ENCODE peak calls at places on chromosome 22, in seven cellular contexts. F, V, I, G, N, E and Z are unnamed samples.

GRCh38 chr22:19554834-19555404 is 30.7 kb upstream of the CLDN5 start:
- DNase-seq in F (peak; percentile 35), V (peak; percentile 75), I (no peak), G (no peak), N (peak; percentile 36), E (peak; percentile 24), Z (peak; percentile 22)

GRCh38 chr22:49992921-49993648 is 19.5 kb downstream of the IL17REL start:
- DNase-seq in F (peak; percentile 43), V (peak; percentile 77), I (peak; percentile 2), G (peak; percentile 84), N (peak; percentile 67), E (no peak), Z (peak; percentile 62)

GRCh38 chr22:39545310-39546063 is 12.9 kb upstream of the RPS19BP1 start:
- DNase-seq in F (no peak), V (peak; percentile 88), I (no peak), G (peak; percentile 69), N (peak; percentile 70), E (peak; percentile 16), Z (no peak)

GRCh38 chr22:33515733-33516297 is 404.5 kb downstream of the LARGE1 start:
- DNase-seq in F (no peak), V (no peak), I (no peak), G (no peak), N (peak; percentile 45), E (no peak), Z (no peak)

GRCh38 chr22:25898707-25899365 is 156.8 kb downstream of the MYO18B start:
- DNase-seq in F (no peak), V (peak; percentile 64), I (no peak), G (no peak), N (no peak), E (no peak), Z (no peak)

GRCh38 chr22:49380095-49380827 is 447.4 kb downstream of the BRD1 start:
- DNase-seq in F (no peak), V (no peak), I (no peak), G (no peak), N (no peak), E (no peak), Z (no peak)

GRCh38 chr22:49656291-49656851 is 171.3 kb downstream of the BRD1 start:
- DNase-seq in F (no peak), V (no peak), I (no peak), G (no peak), N (no peak), E (no peak), Z (no peak)

GRCh38 chr22:34414467-34415440 is 494.5 kb upstream of the LARGE1 start:
- DNase-seq in F (no peak), V (peak; percentile 95), I (no peak), G (no peak), N (peak; percentile 37), E (peak; percentile 1), Z (peak; percentile 12)

GRCh38 chr22:32286290-32286840 is 31.2 kb upstream of the SLC5A4 start:
- DNase-seq in F (no peak), V (no peak), I (no peak), G (no peak), N (no peak), E (no peak), Z (no peak)

GRCh38 chr22:26264162-26264561 is 94.9 kb downstream of the SEZ6L start:
- DNase-seq in F (no peak), V (no peak), I (no peak), G (no peak), N (no peak), E (no peak), Z (no peak)

GRCh38 chr22:45478108-45478771 is 24.4 kb upstream of the FBLN1 start:
- DNase-seq in F (peak; percentile 96), V (no peak), I (no peak), G (no peak), N (no peak), E (peak; percentile 20), Z (peak; percentile 67)

GRCh38 chr22:18085188-18085587 is 7.4 kb downstream of the PEX26 start:
- DNase-seq in F (peak; percentile 34), V (no peak), I (no peak), G (no peak), N (no peak), E (no peak), Z (no peak)

GRCh38 chr22:23670378-23671295 is 20.2 kb upstream of the RGL4 start:
- DNase-seq in F (no peak), V (no peak), I (no peak), G (no peak), N (no peak), E (no peak), Z (no peak)

GRCh38 chr22:24696551-24697001 is 77.9 kb downstream of the PIWIL3 start:
- DNase-seq in F (no peak), V (no peak), I (no peak), G (no peak), N (no peak), E (no peak), Z (no peak)

DNA sequence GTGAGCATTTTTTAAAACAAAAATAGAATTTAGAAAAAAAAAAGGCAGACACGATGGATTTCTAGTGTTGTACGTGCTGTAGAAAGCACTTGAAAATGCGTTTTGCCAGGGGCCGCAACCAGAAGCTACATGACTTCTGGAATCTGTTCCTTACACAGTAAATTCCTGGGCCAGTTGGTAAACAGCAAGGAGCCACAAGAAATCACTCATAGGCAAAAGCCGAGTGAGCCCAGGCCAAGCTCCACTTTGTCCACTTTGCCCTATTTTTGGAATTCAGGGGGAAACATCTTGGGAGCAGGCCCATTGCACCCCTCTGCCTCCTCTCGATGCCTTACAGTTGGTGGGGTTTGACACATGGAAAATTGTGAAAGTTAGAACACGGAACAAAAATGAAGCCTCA is 4.1 kb upstream of the CELSR1 start:
- DNase-seq in F (no peak), V (no peak), I (no peak), G (peak; percentile 5), N (no peak), E (no peak), Z (no peak)
- H3K27ac ChIP-seq in F (no peak overlapping the region), V (no peak overlapping the region), I (no peak overlapping the region), G (no peak overlapping the region), N (no peak overlapping the region), E (peak overlapping the region; percentile 95), Z (no peak overlapping the region)

DNA sequence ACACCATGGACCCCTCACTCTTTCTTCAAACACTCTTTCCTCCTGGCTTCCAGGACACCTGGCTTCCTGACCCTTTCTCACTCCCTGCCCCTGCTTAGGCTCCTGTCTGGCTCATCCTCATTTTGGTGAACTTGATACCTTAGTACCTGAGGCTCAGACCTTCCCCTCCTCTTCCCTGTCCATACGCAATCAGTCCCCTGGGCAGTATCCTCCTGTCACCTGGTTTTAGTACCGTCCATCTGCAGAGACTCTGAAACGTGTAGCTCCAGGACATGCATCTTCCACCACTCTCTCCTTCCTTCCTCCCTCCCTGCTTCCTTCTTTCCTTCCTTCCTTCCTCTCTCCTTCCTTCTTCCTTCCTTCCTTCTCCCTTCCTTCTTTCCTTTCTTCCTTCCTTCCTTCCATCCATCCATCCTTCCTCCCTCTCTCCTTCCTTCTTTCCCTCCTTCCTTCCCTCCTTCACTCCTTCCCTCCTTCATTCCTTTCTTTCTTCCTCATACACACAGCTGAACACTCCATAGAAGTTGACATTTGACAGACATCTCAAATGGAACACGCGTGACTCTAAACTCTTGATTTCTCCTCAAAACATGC is 1488.6 kb downstream of the TBC1D22A start:
- DNase-seq in F (no peak), V (no peak), I (no peak), G (no peak), N (no peak), E (no peak), Z (no peak)
- H3K27ac ChIP-seq in F (no peak overlapping the region), V (no peak overlapping the region), I (no peak overlapping the region), G (no peak overlapping the region), N (no peak overlapping the region), E (no peak overlapping the region), Z (no peak overlapping the region)

DNA sequence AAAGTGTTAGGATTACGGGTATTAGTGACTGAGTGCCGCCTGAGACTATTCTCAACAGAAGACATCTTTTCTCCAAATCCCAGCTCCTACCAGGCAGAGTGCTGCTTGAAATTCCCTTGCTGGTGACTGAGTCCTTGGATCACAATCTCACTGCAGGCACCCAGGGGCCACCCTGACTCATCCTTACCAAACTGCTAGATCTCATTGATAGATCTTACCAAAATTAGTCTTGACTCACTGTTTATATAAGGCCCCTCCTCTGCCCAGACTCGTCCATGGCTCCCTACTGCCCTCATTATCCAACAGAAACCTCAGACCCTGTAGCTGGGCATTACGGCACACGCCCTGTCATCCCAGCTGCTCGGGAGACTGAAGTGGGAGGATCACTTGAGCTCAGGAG is 14.7 kb downstream of the TBC1D10A start:
- DNase-seq in F (peak; percentile 83), V (no peak), I (no peak), G (no peak), N (no peak), E (peak; percentile 80), Z (peak; percentile 92)
- H3K27ac ChIP-seq in F (no peak overlapping the region), V (no peak overlapping the region), I (peak overlapping the region; percentile 81), G (no peak overlapping the region), N (peak overlapping the region; percentile 65), E (peak overlapping the region; percentile 92), Z (peak overlapping the region; percentile 14)

DNA sequence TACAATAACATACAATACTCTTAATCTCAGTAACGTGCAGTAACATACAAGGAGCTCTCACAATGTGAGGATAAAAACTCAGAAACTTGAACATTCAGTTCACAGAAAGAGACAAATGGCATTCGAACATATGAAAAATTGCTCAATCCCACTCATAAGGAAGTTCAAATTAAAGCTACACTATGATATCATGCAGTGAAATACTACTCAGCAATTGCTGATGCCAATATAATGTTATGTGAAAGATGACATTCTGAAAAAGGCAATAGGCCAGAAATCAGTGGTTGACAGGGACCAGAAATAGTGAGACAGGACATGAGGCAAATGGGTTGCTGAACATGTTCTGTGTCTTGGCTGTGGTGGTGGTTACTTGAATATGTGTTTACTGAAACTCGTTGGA is 33.7 kb upstream of the PITPNB start:
- DNase-seq in F (no peak), V (no peak), I (no peak), G (no peak), N (no peak), E (no peak), Z (no peak)
- H3K27ac ChIP-seq in F (no peak overlapping the region), V (no peak overlapping the region), I (no peak overlapping the region), G (peak overlapping the region; percentile 19), N (no peak overlapping the region), E (no peak overlapping the region), Z (no peak overlapping the region)

DNA sequence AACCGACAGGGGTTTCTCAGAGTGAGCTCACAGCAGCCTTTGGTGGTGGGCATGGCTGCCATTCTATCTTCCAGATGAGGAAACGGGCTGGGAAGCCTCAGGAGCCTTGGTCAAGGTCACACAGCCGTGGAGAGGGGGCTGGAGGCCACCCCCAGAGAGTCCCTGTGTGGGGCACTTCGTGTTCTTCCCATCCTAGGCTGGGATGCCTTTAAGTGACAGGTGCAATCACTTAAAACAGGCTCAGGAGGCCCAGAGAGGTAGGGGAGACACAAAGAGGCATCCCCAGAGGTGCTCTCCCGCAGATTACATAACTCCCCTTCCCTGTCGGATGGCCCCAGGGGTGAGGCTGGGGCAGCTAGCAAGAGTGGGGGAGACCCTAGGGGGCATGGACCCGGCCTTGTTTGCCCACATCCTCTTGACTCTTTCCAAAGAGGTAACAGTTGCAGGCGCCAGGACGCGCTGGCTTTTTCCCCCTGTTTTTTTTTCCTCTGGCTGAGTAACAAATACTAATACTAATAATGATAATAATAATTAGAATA is 17.5 kb upstream of the SHISAL1 start:
- DNase-seq in F (no peak), V (no peak), I (no peak), G (no peak), N (no peak), E (no peak), Z (no peak)
- H3K27ac ChIP-seq in F (no peak overlapping the region), V (no peak overlapping the region), I (no peak overlapping the region), G (no peak overlapping the region), N (no peak overlapping the region), E (peak overlapping the region; percentile 72), Z (no peak overlapping the region)

GRCh38 chr22:37501610-37502341 is 15.6 kb upstream of the MFNG start:
- DNase-seq in F (peak; percentile 93), V (no peak), I (peak; percentile 21), G (no peak), N (peak; percentile 29), E (no peak), Z (no peak)
- H3K27ac ChIP-seq in F (no peak overlapping the region), V (no peak overlapping the region), I (no peak overlapping the region), G (peak overlapping the region; percentile 46), N (no peak overlapping the region), E (peak overlapping the region; percentile 96), Z (peak overlapping the region; percentile 7)